ENCODE peak calls at places on chromosome 4, in six cellular contexts. U, E, J, W, F and L are unnamed samples.

GRCh38 chr4:2745981-2746806 is 9.9 kb downstream of the TNIP2 start:
- DNase-seq in U (peak; percentile 84), E (no peak), J (no peak), W (peak; percentile 49), F (no peak), L (peak; percentile 86)

GRCh38 chr4:61628282-61628681 is 428.2 kb downstream of the ADGRL3 start:
- DNase-seq in U (no peak), E (no peak), J (no peak), W (no peak), F (no peak), L (no peak)

GRCh38 chr4:25856756-25857155 is 6.0 kb downstream of the SEL1L3 start:
- DNase-seq in U (no peak), E (no peak), J (no peak), W (peak; percentile 65), F (no peak), L (no peak)

GRCh38 chr4:174084542-174084941 is 198.9 kb downstream of the FBXO8 start:
- DNase-seq in U (no peak), E (no peak), J (no peak), W (no peak), F (no peak), L (no peak)

GRCh38 chr4:41160856-41161255 is 53.5 kb downstream of the APBB2 start:
- DNase-seq in U (no peak), E (no peak), J (no peak), W (no peak), F (no peak), L (no peak)

GRCh38 chr4:102139132-102139573 is 206.1 kb downstream of the SLC39A8 start:
- DNase-seq in U (no peak), E (no peak), J (no peak), W (peak; percentile 51), F (no peak), L (no peak)

GRCh38 chr4:154927126-154927525 is 146.1 kb downstream of the RBM46 start:
- DNase-seq in U (no peak), E (no peak), J (no peak), W (no peak), F (no peak), L (no peak)

GRCh38 chr4:25343671-25344070 is 31.1 kb downstream of the ZCCHC4 start:
- DNase-seq in U (no peak), E (no peak), J (no peak), W (peak; percentile 10), F (no peak), L (no peak)

GRCh38 chr4:80201326-80202151 is 4.2 kb downstream of the PRDM8 start:
- DNase-seq in U (no peak), E (no peak), J (no peak), W (peak; percentile 53), F (no peak), L (no peak)

GRCh38 chr4:24856586-24856985 is 56.3 kb downstream of the CCDC149 start:
- DNase-seq in U (peak; percentile 91), E (peak; percentile 60), J (no peak), W (peak; percentile 50), F (no peak), L (peak; percentile 83)

GRCh38 chr4:114052227-114052626 is 72.8 kb upstream of the ARSJ start:
- DNase-seq in U (no peak), E (no peak), J (no peak), W (no peak), F (peak; percentile 7), L (no peak)

GRCh38 chr4:111689214-111689613 is 456.0 kb upstream of the FAM241A start:
- DNase-seq in U (no peak), E (no peak), J (no peak), W (peak; percentile 89), F (no peak), L (no peak)

GRCh38 chr4:32207456-32207855 is 1487.3 kb downstream of the PCDH7 start:
- DNase-seq in U (no peak), E (no peak), J (no peak), W (no peak), F (no peak), L (no peak)

GRCh38 chr4:42554072-42554471 is 102.8 kb downstream of the ATP8A1 start:
- DNase-seq in U (no peak), E (no peak), J (no peak), W (no peak), F (no peak), L (no peak)

GRCh38 chr4:128159967-128160366 is 98.9 kb downstream of the LARP1B start:
- DNase-seq in U (no peak), E (no peak), J (no peak), W (peak; percentile 22), F (no peak), L (no peak)

GRCh38 chr4:72205298-72205697 is 173.5 kb downstream of the NPFFR2 start:
- DNase-seq in U (no peak), E (no peak), J (no peak), W (no peak), F (no peak), L (no peak)

GRCh38 chr4:85514117-85514516 is 39.2 kb downstream of the ARHGAP24 start:
- DNase-seq in U (no peak), E (no peak), J (no peak), W (peak; percentile 33), F (no peak), L (no peak)

GRCh38 chr4:2950221-2950989 is 12.8 kb downstream of the NOP14 start:
- DNase-seq in U (no peak), E (no peak), J (no peak), W (no peak), F (no peak), L (peak; percentile 43)

GRCh38 chr4:575281-576141 is 584 bp downstream of the TMEM271 start:
- DNase-seq in U (no peak), E (no peak), J (no peak), W (peak; percentile 42), F (no peak), L (no peak)

GRCh38 chr4:110622841-110623709 is at the start of gene PITX2:
- DNase-seq in U (peak; percentile 97), E (peak; percentile 15), J (no peak), W (peak; percentile 64), F (peak; percentile 76), L (peak; percentile 85)